ENCODE peak calls at places on chromosomes 5 and 9, in seven cellular contexts. Z is suprapubic skin, G is tibial nerve, W is testis, P is HepG2, B is body of pancreas, M is HCT116. T is an unnamed sample.

GRCh38 chr9:113599647-113600476 is 136.3 kb downstream of the RGS3 start:
- DNase-seq in W (no peak), G (no peak), B (no peak), Z (no peak), M (no peak), P (no peak), T (no peak)

GRCh38 chr5:127011151-127011550 is 19.2 kb downstream of the MARCHF3 start:
- DNase-seq in M (no peak), G (no peak), W (no peak), P (no peak), Z (no peak), B (no peak), T (no peak)

GRCh38 chr9:124395826-124396225 is 19.4 kb downstream of the PSMB7 start:
- DNase-seq in M (no peak), W (no peak), G (no peak), P (no peak), Z (no peak), B (no peak), T (no peak)

GRCh38 chr5:2271280-2271679 is 388.6 kb upstream of the IRX4 start:
- DNase-seq in B (no peak), M (no peak), G (no peak), Z (no peak), P (no peak), W (no peak), T (no peak)

GRCh38 chr5:15463231-15463630 is 36.7 kb upstream of the FBXL7 start:
- DNase-seq in B (no peak), G (no peak), Z (no peak), P (no peak), W (no peak), M (no peak), T (no peak)

GRCh38 chr5:68554566-68555279 is 339.2 kb downstream of the PIK3R1 start:
- DNase-seq in G (peak; percentile 21), W (peak; percentile 85), Z (no peak), M (peak; percentile 16), B (peak; percentile 39), P (no peak), T (peak; percentile 23)

GRCh38 chr5:109695005-109695926 is 5.5 kb downstream of the MAN2A1 start:
- DNase-seq in M (no peak), P (no peak), G (no peak), B (no peak), W (no peak), Z (no peak), T (no peak)

GRCh38 chr5:52787600-52788504 is at the start of the genes ITGA1 and PELO:
- DNase-seq in G (peak; percentile 49), Z (peak; percentile 87), M (peak; percentile 59), B (peak; percentile 79), P (peak; percentile 86), W (peak; percentile 63), T (peak; percentile 82)

GRCh38 chr5:83256091-83256775 is 178.9 kb downstream of the XRCC4 start:
- DNase-seq in Z (no peak), W (no peak), G (no peak), P (no peak), M (no peak), B (no peak), T (no peak)

GRCh38 chr5:124027441-124027840 is 515.5 kb downstream of the CSNK1G3 start:
- DNase-seq in G (no peak), W (no peak), Z (no peak), M (no peak), B (no peak), P (no peak), T (no peak)

GRCh38 chr9:126095546-126096190 is 231.0 kb upstream of the MVB12B start:
- DNase-seq in G (no peak), Z (peak; percentile 20), M (no peak), W (no peak), P (no peak), B (no peak), T (no peak)

GRCh38 chr5:168114444-168115017 is 176.9 kb upstream of the WWC1 start:
- DNase-seq in G (no peak), Z (no peak), B (peak; percentile 69), P (peak; percentile 44), W (peak; percentile 60), M (peak; percentile 55), T (no peak)

GRCh38 chr9:75105841-75106240 is 17.5 kb downstream of the OSTF1 start:
- DNase-seq in W (no peak), M (no peak), Z (no peak), B (no peak), G (no peak), P (no peak), T (no peak)

GRCh38 chr9:109469646-109470358 is 28.3 kb downstream of the PTPN3 start:
- DNase-seq in M (peak; percentile 61), P (peak; percentile 63), W (peak; percentile 77), Z (peak; percentile 77), B (peak; percentile 83), G (peak; percentile 33), T (peak; percentile 59)
- H3K4me1 ChIP-seq in M (peaks cover 2% of the 10 kb centered on the region), P (peaks cover 19% of the 10 kb centered on the region), W (no peaks in the 10 kb centered on the region), Z (peaks cover 55% of the 10 kb centered on the region), B (peaks cover 40% of the 10 kb centered on the region), G (no peaks in the 10 kb centered on the region), T (no peaks in the 10 kb centered on the region)

DNA sequence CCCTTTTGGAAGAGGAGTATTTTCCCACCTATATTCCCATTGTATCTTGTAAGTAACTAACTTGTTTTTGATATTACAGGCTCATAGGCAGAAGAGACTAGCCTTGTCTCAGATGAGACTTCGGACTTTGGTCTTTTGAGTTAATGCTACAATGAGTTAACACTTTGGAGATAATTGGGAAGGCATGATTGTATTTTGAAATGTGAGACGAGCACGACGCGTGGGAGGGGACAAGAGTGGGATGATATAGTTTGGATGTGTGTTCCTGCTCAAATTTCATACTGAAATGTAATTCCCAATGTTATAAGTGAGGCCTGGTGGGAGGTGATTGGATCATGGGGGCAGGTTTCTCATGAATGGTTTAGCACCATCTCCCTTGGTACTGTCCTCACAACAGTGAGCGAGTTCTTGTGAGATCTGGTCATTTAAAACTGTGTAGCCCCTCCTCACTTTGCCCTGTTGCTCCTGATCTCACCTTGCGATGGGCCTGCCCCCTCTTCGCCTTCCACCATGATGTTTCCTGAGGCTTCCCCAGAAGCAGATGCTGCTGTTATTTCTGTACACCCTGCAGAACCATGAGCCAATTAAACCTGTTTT is 721.5 kb upstream of the CTNND2 start:
- DNase-seq in P (no peak), G (no peak), M (no peak), Z (no peak), B (no peak), W (no peak), T (no peak)
- TF ChIP-seq POLR2A in P (no peak), G (no peak), M (no peak), Z (no peak), B (no peak), W (no peak), T (no peak)

DNA sequence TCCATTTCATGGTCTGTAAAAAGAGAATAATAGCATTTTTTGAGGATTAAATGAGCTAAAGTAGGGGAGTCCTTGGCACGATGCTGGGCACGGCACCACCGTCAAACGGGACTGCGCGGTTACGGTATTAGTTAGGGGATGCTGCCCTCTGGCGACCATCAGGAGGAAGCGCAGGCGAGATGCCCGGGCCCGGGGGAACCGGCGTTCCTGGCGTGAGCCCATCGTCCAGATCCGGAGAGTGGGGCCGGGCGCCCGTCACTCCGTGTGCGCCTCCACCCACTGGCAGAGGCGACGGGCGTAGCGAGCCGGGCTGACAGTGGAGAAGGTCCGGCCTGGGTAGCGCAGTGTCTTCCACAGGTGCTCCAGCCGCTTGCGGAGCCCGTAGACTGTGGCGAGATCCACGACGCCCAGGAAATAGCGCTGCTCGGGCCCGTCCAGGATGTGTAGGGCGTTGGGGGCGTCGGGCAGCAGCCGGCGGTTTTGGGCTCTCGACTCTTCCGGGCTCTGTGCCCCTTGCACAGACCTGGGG is 4.8 kb upstream of the ST6GALNAC4 start:
- DNase-seq in G (peak; percentile 60), B (peak; percentile 66), Z (no peak), P (no peak), W (peak; percentile 77), M (no peak), T (peak; percentile 84)
- H3K4me3 ChIP-seq in G (no peak overlapping the region), B (no peak overlapping the region), Z (peak overlapping the region; percentile 22), P (peak overlapping the region; percentile 41), W (peak overlapping the region; percentile 24), M (no peak overlapping the region), T (no peak overlapping the region)

GRCh38 chr5:3511774-3512173 is 83.9 kb upstream of the IRX1 start:
- DNase-seq in B (no peak), Z (no peak), G (no peak), P (no peak), M (no peak), W (no peak), T (no peak)
- H3K4me1 ChIP-seq in B (no peaks in the 10 kb centered on the region), Z (no peaks in the 10 kb centered on the region), G (no peaks in the 10 kb centered on the region), P (peaks cover 9% of the 10 kb centered on the region), M (no peaks in the 10 kb centered on the region), W (no peaks in the 10 kb centered on the region), T (no peaks in the 10 kb centered on the region)

DNA sequence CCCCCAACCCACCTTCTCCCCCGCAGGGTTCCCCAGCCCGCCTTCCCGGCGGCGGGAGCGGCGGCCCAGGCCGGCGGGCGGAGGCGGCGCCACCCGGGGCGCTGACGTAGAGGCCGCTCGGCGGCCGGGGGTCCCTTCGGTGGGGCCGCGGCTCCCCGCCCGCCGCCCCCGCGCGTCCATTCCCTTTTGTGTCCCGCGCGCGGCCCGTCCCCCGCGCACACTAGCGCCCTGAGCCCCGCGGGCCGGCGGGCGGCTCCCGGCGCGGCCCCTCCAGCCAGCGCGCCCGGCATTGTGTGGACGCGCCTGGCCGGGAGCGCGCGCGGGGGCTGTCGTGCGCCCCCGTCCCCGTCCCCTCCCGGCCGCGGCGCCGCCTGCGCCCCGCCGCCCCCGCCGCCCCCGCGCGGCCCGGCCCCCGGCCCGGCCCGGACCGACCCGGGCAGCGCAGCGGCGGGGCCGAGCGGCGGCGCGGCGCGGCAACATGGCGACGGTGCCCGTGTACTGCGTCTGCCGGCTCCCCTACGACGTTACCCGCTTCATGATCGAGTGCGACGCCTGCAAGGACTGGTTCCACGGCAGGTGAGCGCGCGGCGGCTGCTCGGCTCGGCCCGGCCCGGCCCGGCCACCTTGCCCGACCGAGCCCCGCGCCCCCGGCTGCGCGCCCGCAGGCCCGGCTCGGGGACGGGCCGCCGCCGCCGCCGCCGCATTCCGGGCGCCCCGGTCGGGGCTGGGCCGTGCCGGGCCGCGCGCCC is at the start of gene PHF2:
- DNase-seq in B (no peak), W (peak; percentile 20), P (no peak), Z (peak; percentile 63), G (no peak), M (no peak), T (peak; percentile 48)
- TF ChIP-seq POLR2A in B (no peak), W (no peak), P (no peak), Z (peak; percentile 26), G (no peak), M (no peak), T (no peak)

T was measured in ovary.